ENCODE peak calls at places on chromosomes 12 and 14, in ten cellular contexts. S is CD8-positive, alpha-beta memory T cell; R is stimulated activated CD4-positive, alpha-beta T cell treated with anti-CD3 and anti-CD28 coated beads, Interleukin-1b, Interleukin-23, amount 100 ng/mL, for 4 hours; Q is activated CD4-positive, alpha-beta T cell treated with anti-CD3 and anti-CD28 coated beads, Interleukin-2, amount 50 U/mL, for 48 hours; U is iPS DF 6.9; M is NCI-H1930; T is neural crest cell; H is amniotic epithelial cell; X is ureter; B is NCI-H1105 treated with DMSO at 0.1 percent for 48 hours. Y is an unnamed sample.

GRCh38 chr12:126248871-126249403 is 1183.7 kb downstream of the AACS start:
- DNase-seq in S (no peak), R (no peak), Q (no peak), U (no peak), M (no peak), T (no peak), H (peak; percentile 5), X (no peak), B (no peak), Y (no peak)

GRCh38 chr12:57893460-57894353 is 47.2 kb upstream of the CTDSP2 start:
- DNase-seq in S (no peak), R (no peak), Q (no peak), U (no peak), M (no peak), T (peak; percentile 33), H (peak; percentile 93), X (peak; percentile 92), B (no peak), Y (peak; percentile 83)

GRCh38 chr12:131242741-131243496 is 289.2 kb downstream of the ADGRD1 start:
- DNase-seq in S (no peak), R (no peak), Q (peak; percentile 31), U (peak; percentile 48), M (no peak), T (peak; percentile 41), H (no peak), X (no peak), B (peak; percentile 75), Y (no peak)

GRCh38 chr12:6769003-6769389 is 2.8 kb downstream of the PTMS start:
- DNase-seq in S (no peak), R (no peak), Q (no peak), U (no peak), M (no peak), T (peak; percentile 63), H (peak; percentile 33), X (peak; percentile 65), B (no peak), Y (no peak)

GRCh38 chr12:128818065-128819022 is 5.4 kb downstream of the SLC15A4 start:
- DNase-seq in S (no peak), R (no peak), Q (no peak), U (no peak), M (no peak), T (no peak), H (peak; percentile 87), X (no peak), B (no peak), Y (peak; percentile 71)

GRCh38 chr12:110688446-110689001 is 391 bp downstream of the HVCN1 start:
- DNase-seq in S (no peak), R (no peak), Q (no peak), U (no peak), M (no peak), T (no peak), H (no peak), X (no peak), B (no peak), Y (no peak)

GRCh38 chr14:35369701-35370191 is 34.8 kb downstream of the NFKBIA start:
- DNase-seq in S (no peak), R (no peak), Q (no peak), U (no peak), M (no peak), T (no peak), H (no peak), X (no peak), B (no peak), Y (no peak)

GRCh38 chr12:85828576-85828975 is 7.6 kb downstream of the RASSF9 start:
- DNase-seq in S (no peak), R (no peak), Q (no peak), U (no peak), M (no peak), T (no peak), H (peak; percentile 33), X (no peak), B (no peak), Y (no peak)

GRCh38 chr14:95516554-95517209 is at the start of gene SYNE3:
- DNase-seq in S (peak; percentile 57), R (no peak), Q (peak; percentile 68), U (no peak), M (no peak), T (peak; percentile 6), H (no peak), X (no peak), B (no peak), Y (no peak)

GRCh38 chr14:32593290-32593942 is 264.3 kb downstream of the AKAP6 start:
- DNase-seq in S (no peak), R (no peak), Q (no peak), U (no peak), M (no peak), T (no peak), H (peak; percentile 72), X (no peak), B (no peak), Y (peak; percentile 85)

GRCh38 chr12:109036975-109037374 is 15.4 kb upstream of the USP30 start:
- DNase-seq in S (no peak), R (no peak), Q (no peak), U (no peak), M (no peak), T (no peak), H (no peak), X (no peak), B (no peak), Y (no peak)

Y was measured in brain microvascular endothelial cell.